ENCODE peak calls at places on chromosomes 1 and 21, in ten cellular contexts. One of them, this sample, is unnamed.

GRCh38 chr1:185741551-185741950 is 7.4 kb downstream of the HMCN1 start:
- DNase-seq in Peyer's patch: no peak
- DNase-seq in cardiac muscle cell: no peak
- DNase-seq in pancreas: no peak
- DNase-seq in fibroblast of lung: peak; percentile 22
- DNase-seq in neural progenitor cell: no peak
- DNase-seq in adrenal gland: no peak
- DNase-seq in stomach: no peak
- DNase-seq in CD8-positive, alpha-beta T cell: no peak
- DNase-seq in kidney epithelial cell: no peak
- DNase-seq in this sample: no peak

GRCh38 chr1:63269571-63269970 is 52.8 kb upstream of the FOXD3 start:
- DNase-seq in Peyer's patch: no peak
- DNase-seq in cardiac muscle cell: no peak
- DNase-seq in pancreas: no peak
- DNase-seq in fibroblast of lung: no peak
- DNase-seq in neural progenitor cell: no peak
- DNase-seq in adrenal gland: no peak
- DNase-seq in stomach: no peak
- DNase-seq in CD8-positive, alpha-beta T cell: no peak
- DNase-seq in kidney epithelial cell: no peak
- DNase-seq in this sample: no peak

GRCh38 chr1:21149430-21149861 is 27.3 kb downstream of the EIF4G3 start:
- DNase-seq in Peyer's patch: no peak
- DNase-seq in cardiac muscle cell: no peak
- DNase-seq in pancreas: no peak
- DNase-seq in fibroblast of lung: peak; percentile 46
- DNase-seq in neural progenitor cell: no peak
- DNase-seq in adrenal gland: no peak
- DNase-seq in stomach: peak; percentile 38
- DNase-seq in CD8-positive, alpha-beta T cell: no peak
- DNase-seq in kidney epithelial cell: no peak
- DNase-seq in this sample: peak; percentile 40

GRCh38 chr1:3022511-3022973 is 1.3 kb downstream of the ACTRT2 start:
- DNase-seq in Peyer's patch: no peak
- DNase-seq in cardiac muscle cell: no peak
- DNase-seq in pancreas: peak; percentile 39
- DNase-seq in fibroblast of lung: no peak
- DNase-seq in neural progenitor cell: no peak
- DNase-seq in adrenal gland: no peak
- DNase-seq in stomach: no peak
- DNase-seq in CD8-positive, alpha-beta T cell: no peak
- DNase-seq in kidney epithelial cell: no peak
- DNase-seq in this sample: no peak

GRCh38 chr1:201016211-201016651 is 7.3 kb downstream of the KIF21B start:
- DNase-seq in Peyer's patch: no peak
- DNase-seq in cardiac muscle cell: peak; percentile 52
- DNase-seq in pancreas: no peak
- DNase-seq in fibroblast of lung: peak; percentile 14
- DNase-seq in neural progenitor cell: no peak
- DNase-seq in adrenal gland: peak; percentile 21
- DNase-seq in stomach: no peak
- DNase-seq in CD8-positive, alpha-beta T cell: no peak
- DNase-seq in kidney epithelial cell: no peak
- DNase-seq in this sample: no peak

GRCh38 chr1:231500666-231501065 is 27.8 kb upstream of the TSNAX start:
- DNase-seq in Peyer's patch: no peak
- DNase-seq in cardiac muscle cell: no peak
- DNase-seq in pancreas: no peak
- DNase-seq in fibroblast of lung: no peak
- DNase-seq in neural progenitor cell: no peak
- DNase-seq in adrenal gland: no peak
- DNase-seq in stomach: no peak
- DNase-seq in CD8-positive, alpha-beta T cell: no peak
- DNase-seq in kidney epithelial cell: no peak
- DNase-seq in this sample: no peak

GRCh38 chr1:212007896-212008295 is 27.5 kb downstream of the INTS7 start:
- DNase-seq in Peyer's patch: no peak
- DNase-seq in cardiac muscle cell: no peak
- DNase-seq in pancreas: no peak
- DNase-seq in fibroblast of lung: no peak
- DNase-seq in neural progenitor cell: no peak
- DNase-seq in adrenal gland: no peak
- DNase-seq in stomach: no peak
- DNase-seq in CD8-positive, alpha-beta T cell: no peak
- DNase-seq in kidney epithelial cell: no peak
- DNase-seq in this sample: no peak

GRCh38 chr1:145956776-145957442 is 908 bp downstream of the LIX1L start:
- DNase-seq in Peyer's patch: no peak
- DNase-seq in cardiac muscle cell: no peak
- DNase-seq in pancreas: no peak
- DNase-seq in fibroblast of lung: peak; percentile 65
- DNase-seq in neural progenitor cell: no peak
- DNase-seq in adrenal gland: peak; percentile 84
- DNase-seq in stomach: no peak
- DNase-seq in CD8-positive, alpha-beta T cell: no peak
- DNase-seq in kidney epithelial cell: no peak
- DNase-seq in this sample: no peak

GRCh38 chr1:79161077-79161476 is 154.5 kb upstream of the ADGRL4 start:
- DNase-seq in Peyer's patch: no peak
- DNase-seq in cardiac muscle cell: no peak
- DNase-seq in pancreas: no peak
- DNase-seq in fibroblast of lung: peak; percentile 54
- DNase-seq in neural progenitor cell: no peak
- DNase-seq in adrenal gland: no peak
- DNase-seq in stomach: no peak
- DNase-seq in CD8-positive, alpha-beta T cell: no peak
- DNase-seq in kidney epithelial cell: no peak
- DNase-seq in this sample: no peak

GRCh38 chr1:109902204-109902985 is 8.3 kb upstream of the CSF1 start:
- DNase-seq in Peyer's patch: no peak
- DNase-seq in cardiac muscle cell: no peak
- DNase-seq in pancreas: no peak
- DNase-seq in fibroblast of lung: no peak
- DNase-seq in neural progenitor cell: no peak
- DNase-seq in adrenal gland: no peak
- DNase-seq in stomach: no peak
- DNase-seq in CD8-positive, alpha-beta T cell: no peak
- DNase-seq in kidney epithelial cell: no peak
- DNase-seq in this sample: no peak

GRCh38 chr21:45987121-45987711 is 5.6 kb downstream of the COL6A1 start:
- DNase-seq in Peyer's patch: no peak
- DNase-seq in cardiac muscle cell: no peak
- DNase-seq in pancreas: peak; percentile 80
- DNase-seq in fibroblast of lung: no peak
- DNase-seq in neural progenitor cell: no peak
- DNase-seq in adrenal gland: no peak
- DNase-seq in stomach: no peak
- DNase-seq in CD8-positive, alpha-beta T cell: no peak
- DNase-seq in kidney epithelial cell: no peak
- DNase-seq in this sample: no peak

GRCh38 chr1:224644553-224645154 is 28.5 kb downstream of the CNIH3 start:
- DNase-seq in Peyer's patch: no peak
- DNase-seq in cardiac muscle cell: peak; percentile 66
- DNase-seq in pancreas: no peak
- DNase-seq in fibroblast of lung: peak; percentile 59
- DNase-seq in neural progenitor cell: peak; percentile 52
- DNase-seq in adrenal gland: peak; percentile 64
- DNase-seq in stomach: peak; percentile 39
- DNase-seq in CD8-positive, alpha-beta T cell: peak; percentile 62
- DNase-seq in kidney epithelial cell: no peak
- DNase-seq in this sample: no peak

GRCh38 chr1:233523047-233523446 is 90.9 kb upstream of the KCNK1 start:
- DNase-seq in Peyer's patch: no peak
- DNase-seq in cardiac muscle cell: no peak
- DNase-seq in pancreas: no peak
- DNase-seq in fibroblast of lung: no peak
- DNase-seq in neural progenitor cell: peak; percentile 64
- DNase-seq in adrenal gland: no peak
- DNase-seq in stomach: no peak
- DNase-seq in CD8-positive, alpha-beta T cell: no peak
- DNase-seq in kidney epithelial cell: no peak
- DNase-seq in this sample: no peak

GRCh38 chr1:87684194-87684593 is 355.5 kb downstream of the LMO4 start:
- DNase-seq in Peyer's patch: no peak
- DNase-seq in cardiac muscle cell: peak; percentile 13
- DNase-seq in pancreas: no peak
- DNase-seq in fibroblast of lung: peak; percentile 67
- DNase-seq in neural progenitor cell: peak; percentile 14
- DNase-seq in adrenal gland: peak; percentile 7
- DNase-seq in stomach: peak; percentile 29
- DNase-seq in CD8-positive, alpha-beta T cell: no peak
- DNase-seq in kidney epithelial cell: no peak
- DNase-seq in this sample: no peak

GRCh38 chr1:162720996-162721395 is 69.5 kb upstream of the HSD17B7 start:
- DNase-seq in Peyer's patch: no peak
- DNase-seq in cardiac muscle cell: no peak
- DNase-seq in pancreas: no peak
- DNase-seq in fibroblast of lung: no peak
- DNase-seq in neural progenitor cell: no peak
- DNase-seq in adrenal gland: no peak
- DNase-seq in stomach: no peak
- DNase-seq in CD8-positive, alpha-beta T cell: no peak
- DNase-seq in kidney epithelial cell: no peak
- DNase-seq in this sample: no peak

GRCh38 chr1:218412181-218412580 is 67.0 kb downstream of the TGFB2 start:
- DNase-seq in Peyer's patch: no peak
- DNase-seq in cardiac muscle cell: no peak
- DNase-seq in pancreas: no peak
- DNase-seq in fibroblast of lung: no peak
- DNase-seq in neural progenitor cell: no peak
- DNase-seq in adrenal gland: no peak
- DNase-seq in stomach: no peak
- DNase-seq in CD8-positive, alpha-beta T cell: no peak
- DNase-seq in kidney epithelial cell: no peak
- DNase-seq in this sample: no peak
- H3K36me3 ChIP-seq in Peyer's patch: no peaks in the 10 kb centered on the region
- H3K36me3 ChIP-seq in cardiac muscle cell: peaks cover 55% of the 10 kb centered on the region
- H3K36me3 ChIP-seq in pancreas: no peaks in the 10 kb centered on the region
- H3K36me3 ChIP-seq in fibroblast of lung: no peaks in the 10 kb centered on the region
- H3K36me3 ChIP-seq in neural progenitor cell: no peaks in the 10 kb centered on the region
- H3K36me3 ChIP-seq in adrenal gland: no peaks in the 10 kb centered on the region
- H3K36me3 ChIP-seq in stomach: no peaks in the 10 kb centered on the region
- H3K36me3 ChIP-seq in CD8-positive, alpha-beta T cell: no peaks in the 10 kb centered on the region
- H3K36me3 ChIP-seq in kidney epithelial cell: peaks cover 1% of the 10 kb centered on the region
- H3K36me3 ChIP-seq in this sample: no peaks in the 10 kb centered on the region

GRCh38 chr1:8354038-8354437 is 36.1 kb downstream of the SLC45A1 start:
- DNase-seq in Peyer's patch: no peak
- DNase-seq in cardiac muscle cell: no peak
- DNase-seq in pancreas: no peak
- DNase-seq in fibroblast of lung: no peak
- DNase-seq in neural progenitor cell: no peak
- DNase-seq in adrenal gland: no peak
- DNase-seq in stomach: no peak
- DNase-seq in CD8-positive, alpha-beta T cell: no peak
- DNase-seq in kidney epithelial cell: no peak
- DNase-seq in this sample: no peak

GRCh38 chr1:8352886-8353285 is 35.0 kb downstream of the SLC45A1 start:
- DNase-seq in Peyer's patch: no peak
- DNase-seq in cardiac muscle cell: no peak
- DNase-seq in pancreas: no peak
- DNase-seq in fibroblast of lung: no peak
- DNase-seq in neural progenitor cell: no peak
- DNase-seq in adrenal gland: no peak
- DNase-seq in stomach: no peak
- DNase-seq in CD8-positive, alpha-beta T cell: no peak
- DNase-seq in kidney epithelial cell: no peak
- DNase-seq in this sample: no peak

GRCh38 chr1:8351693-8352470 is 34.0 kb downstream of the SLC45A1 start:
- DNase-seq in Peyer's patch: no peak
- DNase-seq in cardiac muscle cell: peak; percentile 64
- DNase-seq in pancreas: peak; percentile 72
- DNase-seq in fibroblast of lung: no peak
- DNase-seq in neural progenitor cell: peak; percentile 81
- DNase-seq in adrenal gland: no peak
- DNase-seq in stomach: no peak
- DNase-seq in CD8-positive, alpha-beta T cell: peak; percentile 17
- DNase-seq in kidney epithelial cell: no peak
- DNase-seq in this sample: no peak

GRCh38 chr1:8352471-8352845 is 34.5 kb downstream of the SLC45A1 start:
- DNase-seq in Peyer's patch: no peak
- DNase-seq in cardiac muscle cell: no peak
- DNase-seq in pancreas: no peak
- DNase-seq in fibroblast of lung: no peak
- DNase-seq in neural progenitor cell: no peak
- DNase-seq in adrenal gland: peak; percentile 62
- DNase-seq in stomach: no peak
- DNase-seq in CD8-positive, alpha-beta T cell: no peak
- DNase-seq in kidney epithelial cell: no peak
- DNase-seq in this sample: no peak

GRCh38 chr1:8353386-8353785 is 35.5 kb downstream of the SLC45A1 start:
- DNase-seq in Peyer's patch: no peak
- DNase-seq in cardiac muscle cell: no peak
- DNase-seq in pancreas: no peak
- DNase-seq in fibroblast of lung: no peak
- DNase-seq in neural progenitor cell: no peak
- DNase-seq in adrenal gland: no peak
- DNase-seq in stomach: no peak
- DNase-seq in CD8-positive, alpha-beta T cell: no peak
- DNase-seq in kidney epithelial cell: no peak
- DNase-seq in this sample: no peak
- TF ChIP-seq CTCF in Peyer's patch: no peak
- TF ChIP-seq CTCF in cardiac muscle cell: no peak
- TF ChIP-seq CTCF in pancreas: no peak
- TF ChIP-seq CTCF in fibroblast of lung: no peak
- TF ChIP-seq CTCF in neural progenitor cell: no peak
- TF ChIP-seq CTCF in adrenal gland: no peak
- TF ChIP-seq CTCF in stomach: no peak
- TF ChIP-seq CTCF in CD8-positive, alpha-beta T cell: no peak
- TF ChIP-seq CTCF in kidney epithelial cell: no peak
- TF ChIP-seq CTCF in this sample: no peak

GRCh38 chr1:6470132-6471085 is 4.4 kb upstream of the TNFRSF25 start:
- DNase-seq in Peyer's patch: no peak
- DNase-seq in cardiac muscle cell: no peak
- DNase-seq in pancreas: peak; percentile 57
- DNase-seq in fibroblast of lung: no peak
- DNase-seq in neural progenitor cell: no peak
- DNase-seq in adrenal gland: no peak
- DNase-seq in stomach: no peak
- DNase-seq in CD8-positive, alpha-beta T cell: no peak
- DNase-seq in kidney epithelial cell: no peak
- DNase-seq in this sample: no peak
- H3K4me3 ChIP-seq in Peyer's patch: peak overlapping the region; percentile 50
- H3K4me3 ChIP-seq in cardiac muscle cell: no peak overlapping the region
- H3K4me3 ChIP-seq in pancreas: no peak overlapping the region
- H3K4me3 ChIP-seq in fibroblast of lung: no peak overlapping the region
- H3K4me3 ChIP-seq in neural progenitor cell: no peak overlapping the region
- H3K4me3 ChIP-seq in adrenal gland: no peak overlapping the region
- H3K4me3 ChIP-seq in stomach: peak overlapping the region; percentile 27
- H3K4me3 ChIP-seq in CD8-positive, alpha-beta T cell: no peak overlapping the region
- H3K4me3 ChIP-seq in kidney epithelial cell: no peak overlapping the region
- H3K4me3 ChIP-seq in this sample: no peak overlapping the region

DNA sequence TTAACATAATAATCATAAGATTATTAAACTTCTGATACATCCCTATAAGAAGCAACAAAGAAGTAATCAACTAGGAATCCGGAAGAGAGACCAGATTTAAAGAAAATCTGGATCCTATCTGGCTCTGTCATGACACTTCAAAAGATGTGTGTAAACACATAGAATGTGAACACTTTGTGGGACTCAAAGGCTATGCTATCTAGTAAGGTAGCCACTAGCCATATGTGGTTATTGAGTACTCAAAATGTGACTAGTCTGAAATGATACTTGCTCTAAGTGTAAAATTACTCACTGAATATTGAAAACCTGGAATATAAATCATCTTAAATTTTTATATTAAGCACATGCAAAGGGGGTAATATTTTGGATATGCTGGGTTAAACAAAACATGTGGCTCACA is 8.7 kb downstream of the FUBP1 start:
- DNase-seq in Peyer's patch: no peak
- DNase-seq in cardiac muscle cell: no peak
- DNase-seq in pancreas: no peak
- DNase-seq in fibroblast of lung: no peak
- DNase-seq in neural progenitor cell: no peak
- DNase-seq in adrenal gland: no peak
- DNase-seq in stomach: no peak
- DNase-seq in CD8-positive, alpha-beta T cell: no peak
- DNase-seq in kidney epithelial cell: no peak
- DNase-seq in this sample: no peak
- H3K36me3 ChIP-seq in Peyer's patch: peaks cover 3% of the 10 kb centered on the region
- H3K36me3 ChIP-seq in cardiac muscle cell: peaks cover 49% of the 10 kb centered on the region
- H3K36me3 ChIP-seq in pancreas: peaks cover 28% of the 10 kb centered on the region
- H3K36me3 ChIP-seq in fibroblast of lung: peaks cover 7% of the 10 kb centered on the region
- H3K36me3 ChIP-seq in neural progenitor cell: peaks cover 52% of the 10 kb centered on the region
- H3K36me3 ChIP-seq in adrenal gland: no peaks in the 10 kb centered on the region
- H3K36me3 ChIP-seq in stomach: peaks cover 60% of the 10 kb centered on the region
- H3K36me3 ChIP-seq in CD8-positive, alpha-beta T cell: peaks cover 37% of the 10 kb centered on the region
- H3K36me3 ChIP-seq in kidney epithelial cell: no peaks in the 10 kb centered on the region
- H3K36me3 ChIP-seq in this sample: peaks cover 4% of the 10 kb centered on the region

This sample was measured in BJ.